ENCODE peak calls at places on chromosomes 4 and X, in four cellular contexts. S, R, G and T are unnamed samples.

GRCh38 chr4:107736924-107737448 is 17.0 kb upstream of the PAPSS1 start:
- DNase-seq in S (no peak), R (peak; percentile 39), G (peak; percentile 29), T (no peak)

GRCh38 chr4:133377286-133377685 is 228.2 kb downstream of the PCDH10 start:
- DNase-seq in S (no peak), R (no peak), G (no peak), T (no peak)

GRCh38 chr4:102299708-102300107 is 45.6 kb downstream of the SLC39A8 start:
- DNase-seq in S (peak; percentile 11), R (peak; percentile 21), G (no peak), T (no peak)

GRCh38 chrX:1477801-1478458 is 25.2 kb upstream of the ASMTL start:
- DNase-seq in S (no peak), R (no peak), G (peak; percentile 7), T (no peak)

GRCh38 chr4:24578364-24578763 is 6.0 kb downstream of the DHX15 start:
- DNase-seq in S (no peak), R (no peak), G (no peak), T (no peak)

GRCh38 chrX:40402771-40403533 is 177.8 kb upstream of the ATP6AP2 start:
- DNase-seq in S (no peak), R (no peak), G (peak; percentile 20), T (no peak)

GRCh38 chrX:53716328-53717088 is 30.0 kb upstream of the HUWE1 start:
- DNase-seq in S (no peak), R (peak; percentile 57), G (no peak), T (no peak)

GRCh38 chrX:30875957-30876356 is 13.1 kb downstream of the TAB3 start:
- DNase-seq in S (no peak), R (no peak), G (no peak), T (no peak)

GRCh38 chrX:637660-638481 is 7.3 kb downstream of the SHOX start:
- DNase-seq in S (no peak), R (no peak), G (no peak), T (no peak)

GRCh38 chr4:53012738-53013137 is 150.6 kb downstream of the RASL11B start:
- DNase-seq in S (no peak), R (no peak), G (no peak), T (no peak)

GRCh38 chr4:68404153-68404552 is 43.1 kb upstream of the TMPRSS11E start:
- DNase-seq in S (no peak), R (no peak), G (no peak), T (no peak)

GRCh38 chr4:68410149-68410548 is 37.1 kb upstream of the TMPRSS11E start:
- DNase-seq in S (no peak), R (no peak), G (no peak), T (no peak)

GRCh38 chr4:68410643-68411042 is 36.6 kb upstream of the TMPRSS11E start:
- DNase-seq in S (no peak), R (no peak), G (no peak), T (no peak)

GRCh38 chr4:68407868-68408190 is 39.4 kb upstream of the TMPRSS11E start:
- DNase-seq in S (no peak), R (no peak), G (no peak), T (no peak)

DNA sequence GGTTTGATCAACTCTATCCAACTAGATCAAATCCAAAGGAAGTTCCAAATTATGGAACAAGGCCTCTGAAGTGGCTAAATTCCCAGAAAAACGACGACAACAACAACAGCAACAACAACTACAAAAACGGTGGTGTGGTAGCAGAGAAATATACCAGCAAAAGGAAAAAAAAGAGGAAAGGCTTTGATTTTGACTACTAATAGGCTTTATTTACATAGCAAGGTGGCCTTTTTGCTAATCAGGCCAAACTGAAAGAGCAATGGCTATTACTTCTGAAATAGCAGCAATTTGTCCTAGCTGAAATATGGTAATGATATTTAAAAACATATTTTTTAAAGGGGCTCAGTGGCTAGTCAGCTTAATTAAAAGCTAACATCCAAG is 40.8 kb upstream of the TMPRSS11E start:
- DNase-seq in S (no peak), R (no peak), G (no peak), T (no peak)
- H3K4me1 ChIP-seq in S (no peaks in the 10 kb centered on the region), R (no peaks in the 10 kb centered on the region), G (no peaks in the 10 kb centered on the region), T (no peaks in the 10 kb centered on the region)

GRCh38 chrX:133722756-133723155 is 262.6 kb downstream of the GPC3 start:
- DNase-seq in S (no peak), R (no peak), G (no peak), T (no peak)
- H3K4me1 ChIP-seq in S (no peaks in the 10 kb centered on the region), R (no peaks in the 10 kb centered on the region), G (no peaks in the 10 kb centered on the region), T (no peaks in the 10 kb centered on the region)

GRCh38 chr4:8200302-8200975 is 1.3 kb downstream of the SH3TC1 start:
- DNase-seq in S (peak; percentile 82), R (peak; percentile 41), G (no peak), T (no peak)

GRCh38 chr4:8202526-8203375 is 3.7 kb downstream of the SH3TC1 start:
- DNase-seq in S (no peak), R (no peak), G (no peak), T (no peak)

GRCh38 chr4:8201341-8201781 is 2.3 kb downstream of the SH3TC1 start:
- DNase-seq in S (peak; percentile 55), R (peak; percentile 32), G (no peak), T (no peak)

GRCh38 chr4:8203817-8204216 is 4.7 kb downstream of the SH3TC1 start:
- DNase-seq in S (no peak), R (no peak), G (no peak), T (no peak)

DNA sequence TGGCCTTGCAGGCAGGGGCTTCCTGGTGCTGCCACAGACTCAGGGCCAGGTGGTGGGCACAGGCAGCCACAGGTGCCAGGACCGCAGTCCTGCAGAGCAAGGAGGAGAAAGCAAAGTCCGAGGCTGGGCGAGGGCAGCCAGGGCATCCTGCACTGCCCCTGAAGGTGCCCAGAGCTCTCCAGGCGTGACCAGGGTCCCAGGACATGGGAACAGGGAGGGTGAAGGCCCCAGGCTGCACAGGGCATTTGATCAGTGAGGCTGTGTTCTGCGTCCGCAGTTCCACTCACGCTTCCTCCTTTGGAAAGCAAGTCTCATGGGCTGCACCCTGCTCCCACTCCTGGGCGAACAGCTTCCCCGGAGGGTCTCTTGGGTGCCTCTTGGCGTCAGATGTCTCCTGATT is 3.0 kb downstream of the SH3TC1 start:
- DNase-seq in S (no peak), R (no peak), G (no peak), T (no peak)
- H3K4me1 ChIP-seq in S (peaks cover 45% of the 10 kb centered on the region), R (peaks cover 43% of the 10 kb centered on the region), G (peaks cover 8% of the 10 kb centered on the region), T (peaks cover 89% of the 10 kb centered on the region)

GRCh38 chr4:16387448-16387847 is 161.2 kb upstream of the TAPT1 start:
- DNase-seq in S (no peak), R (no peak), G (no peak), T (no peak)
- H3K4me1 ChIP-seq in S (peaks cover 6% of the 10 kb centered on the region), R (no peaks in the 10 kb centered on the region), G (no peaks in the 10 kb centered on the region), T (no peaks in the 10 kb centered on the region)

DNA sequence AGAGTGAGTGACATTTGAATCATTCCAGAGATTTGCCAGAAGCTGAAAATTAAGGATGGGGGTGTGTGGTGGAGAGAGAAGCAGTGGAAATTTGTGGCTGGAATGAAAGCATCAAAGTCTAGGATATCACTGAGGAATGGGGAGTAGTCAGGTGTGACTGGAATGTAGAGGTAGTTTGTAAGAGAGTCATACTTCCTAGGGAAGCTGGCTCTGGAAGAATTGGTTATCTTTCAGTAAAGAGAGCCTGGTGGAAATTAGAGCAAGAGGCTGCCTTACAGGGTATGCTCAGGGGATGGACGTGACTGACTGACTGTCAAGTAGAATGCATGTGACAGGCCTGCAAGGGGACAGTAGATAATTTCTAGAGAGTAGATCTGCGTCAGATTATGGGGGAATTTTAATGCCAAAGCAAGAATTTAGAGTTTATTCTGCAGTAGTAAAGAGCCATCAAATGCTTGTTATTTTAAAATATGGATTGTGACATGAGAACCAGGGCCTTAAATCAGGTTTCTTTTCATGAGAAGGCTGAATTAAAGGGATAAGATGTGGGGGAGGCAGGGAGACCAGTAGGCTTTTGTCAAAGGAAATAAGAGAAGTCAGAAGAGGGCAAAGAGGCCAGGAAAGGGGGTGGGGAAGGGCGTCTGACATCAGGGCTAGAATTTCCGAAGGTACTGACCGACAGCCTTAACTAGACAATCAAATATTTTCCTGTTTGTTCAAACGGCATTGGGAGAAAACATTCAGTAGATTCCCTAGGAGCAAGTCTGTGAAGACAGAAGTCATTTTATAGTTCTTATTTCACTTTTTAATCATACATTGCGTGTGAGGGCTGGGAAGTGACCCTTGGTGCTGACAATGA is 109.9 kb downstream of the AFF1 start:
- DNase-seq in S (no peak), R (no peak), G (no peak), T (no peak)
- H3K4me1 ChIP-seq in S (peaks cover 98% of the 10 kb centered on the region), R (peaks cover 23% of the 10 kb centered on the region), G (no peaks in the 10 kb centered on the region), T (peaks cover 26% of the 10 kb centered on the region)

GRCh38 chr4:77009511-77010120 is 60.1 kb downstream of the SEPTIN11 start:
- DNase-seq in S (no peak), R (no peak), G (no peak), T (no peak)
- H3K4me1 ChIP-seq in S (peaks cover 53% of the 10 kb centered on the region), R (peaks cover 42% of the 10 kb centered on the region), G (no peaks in the 10 kb centered on the region), T (peaks cover 23% of the 10 kb centered on the region)

DNA sequence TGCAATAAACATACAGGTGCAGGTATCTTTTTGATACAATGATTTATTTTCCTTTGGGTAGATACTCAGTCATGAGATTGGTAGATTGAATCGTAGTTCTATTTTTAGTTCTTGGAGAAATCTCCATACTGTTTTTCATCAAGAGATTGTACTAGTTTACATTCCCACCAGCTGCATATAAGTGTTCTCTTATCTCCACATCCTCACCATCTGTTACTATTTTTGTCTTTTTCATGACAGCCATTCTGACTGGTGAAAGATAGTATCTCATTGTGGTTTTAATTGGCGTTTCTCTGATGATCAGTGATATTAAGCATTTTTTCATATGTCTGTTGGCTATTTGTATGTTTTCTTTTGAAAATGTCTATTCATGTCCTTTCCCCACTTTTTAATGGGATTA is 202.2 kb downstream of the RAPGEF2 start:
- DNase-seq in S (no peak), R (no peak), G (no peak), T (no peak)
- H3K4me1 ChIP-seq in S (peaks cover 40% of the 10 kb centered on the region), R (no peaks in the 10 kb centered on the region), G (no peaks in the 10 kb centered on the region), T (no peaks in the 10 kb centered on the region)

GRCh38 chr4:76002176-76002575 is 5.1 kb downstream of the CXCL9 start:
- DNase-seq in S (no peak), R (no peak), G (no peak), T (no peak)
- H3K4me1 ChIP-seq in S (peaks cover 10% of the 10 kb centered on the region), R (no peaks in the 10 kb centered on the region), G (no peaks in the 10 kb centered on the region), T (no peaks in the 10 kb centered on the region)